ENCODE peak calls at places on chromosome 4, in ten cellular contexts. D is upper lobe of right lung, M is A673, L is hepatocyte, W is heart left ventricle, B is Peyer's patch, G is pancreas, C is GM23338, S is HCT116, R is A549. V is an unnamed sample.

GRCh38 chr4:11700751-11701226 is 272.1 kb upstream of the HS3ST1 start:
- DNase-seq in C (no peak), R (no peak), W (no peak), M (no peak), B (no peak), L (no peak), D (no peak), G (no peak), S (peak; percentile 48), V (no peak)

GRCh38 chr4:158209825-158210807 is at the start of gene TMEM144:
- DNase-seq in B (peak; percentile 95), D (peak; percentile 96), L (peak; percentile 96), W (peak; percentile 96), G (peak; percentile 92), R (peak; percentile 89), C (peak; percentile 92), M (peak; percentile 95), S (peak; percentile 89), V (peak; percentile 45)

GRCh38 chr4:83251074-83251835 is 33.3 kb downstream of the COQ2 start:
- DNase-seq in M (no peak), R (no peak), L (no peak), B (no peak), C (no peak), S (no peak), G (no peak), D (no peak), W (no peak), V (no peak)

GRCh38 chr4:98745372-98745771 is 87.0 kb upstream of the TSPAN5 start:
- DNase-seq in G (no peak), C (peak; percentile 56), S (no peak), W (no peak), B (no peak), R (peak; percentile 30), M (peak; percentile 46), L (no peak), D (no peak), V (no peak)

GRCh38 chr4:145808021-145808650 is 128.2 kb downstream of the C4orf51 start:
- DNase-seq in L (peak; percentile 70), B (no peak), M (peak; percentile 87), S (peak; percentile 96), C (peak; percentile 55), W (no peak), G (no peak), R (peak; percentile 87), D (no peak), V (peak; percentile 35)

GRCh38 chr4:98338761-98339438 is 77.7 kb downstream of the RAP1GDS1 start:
- DNase-seq in B (no peak), L (no peak), D (no peak), S (no peak), G (no peak), M (no peak), R (no peak), W (no peak), C (peak; percentile 46), V (no peak)

GRCh38 chr4:128244379-128244778 is 43.2 kb downstream of the PGRMC2 start:
- DNase-seq in W (no peak), B (no peak), C (no peak), G (no peak), L (no peak), M (no peak), R (no peak), S (no peak), D (no peak), V (no peak)

GRCh38 chr4:141786921-141787320 is 150.5 kb downstream of the IL15 start:
- DNase-seq in G (no peak), R (no peak), W (no peak), D (no peak), S (no peak), C (no peak), B (no peak), L (no peak), M (no peak), V (no peak)

GRCh38 chr4:143375326-143376073 is 38.8 kb downstream of the GAB1 start:
- DNase-seq in L (no peak), D (no peak), S (peak; percentile 6), G (no peak), W (peak; percentile 50), R (peak; percentile 12), M (peak; percentile 82), B (no peak), C (peak; percentile 65), V (peak; percentile 24)

GRCh38 chr4:143377635-143378099 is 41.0 kb downstream of the GAB1 start:
- DNase-seq in R (no peak), L (no peak), S (no peak), C (no peak), M (no peak), D (no peak), B (no peak), G (no peak), W (no peak), V (no peak)

GRCh38 chr4:143372093-143372915 is 35.6 kb downstream of the GAB1 start:
- DNase-seq in W (no peak), G (no peak), C (no peak), S (no peak), B (no peak), M (no peak), L (no peak), R (no peak), D (no peak), V (no peak)

GRCh38 chr4:143369556-143369955 is 32.9 kb downstream of the GAB1 start:
- DNase-seq in D (no peak), M (no peak), L (no peak), S (no peak), R (no peak), W (no peak), B (no peak), C (no peak), G (no peak), V (no peak)

GRCh38 chr4:143374771-143375170 is 38.1 kb downstream of the GAB1 start:
- DNase-seq in L (no peak), G (no peak), B (no peak), W (no peak), M (no peak), D (no peak), R (no peak), S (no peak), C (no peak), V (no peak)
- H3K27ac ChIP-seq in L (no peak overlapping the region), G (no peak overlapping the region), B (no peak overlapping the region), W (no peak overlapping the region), M (no peak overlapping the region), D (no peak overlapping the region), R (no peak overlapping the region), S (no peak overlapping the region), C (no peak overlapping the region), V (no peak overlapping the region)

GRCh38 chr4:133152330-133152791 is 3.3 kb downstream of the PCDH10 start:
- DNase-seq in W (no peak), R (no peak), C (peak; percentile 29), D (no peak), B (no peak), L (no peak), S (no peak), G (no peak), M (no peak), V (no peak)

GRCh38 chr4:133152801-133153526 is 3.9 kb downstream of the PCDH10 start:
- DNase-seq in M (peak; percentile 51), C (peak; percentile 8), W (no peak), B (no peak), G (no peak), R (no peak), D (no peak), S (no peak), L (peak; percentile 23), V (no peak)

GRCh38 chr4:133156096-133156495 is 7.0 kb downstream of the PCDH10 start:
- DNase-seq in S (no peak), M (peak; percentile 76), B (no peak), D (no peak), R (no peak), W (no peak), L (no peak), C (no peak), G (no peak), V (no peak)

GRCh38 chr4:133156556-133156955 is 7.5 kb downstream of the PCDH10 start:
- DNase-seq in C (no peak), B (no peak), W (no peak), D (no peak), R (no peak), S (no peak), G (no peak), M (no peak), L (no peak), V (no peak)

GRCh38 chr4:133154725-133155124 is 5.6 kb downstream of the PCDH10 start:
- DNase-seq in L (peak; percentile 57), M (peak; percentile 71), S (peak; percentile 23), B (no peak), D (no peak), C (peak; percentile 43), G (no peak), R (peak; percentile 31), W (no peak), V (peak; percentile 15)
- TF ChIP-seq CTCF in L (peak; percentile 78), M (peak; percentile 81), S (peak; percentile 23), B (no peak), D (peak; percentile 47), C (peak; percentile 84), G (no peak), R (peak; percentile 45), W (no peak), V (peak; percentile 56)

GRCh38 chr4:87053064-87053693 is 118.4 kb downstream of the AFF1 start:
- DNase-seq in B (no peak), D (no peak), M (no peak), L (no peak), R (no peak), G (no peak), C (no peak), S (no peak), W (no peak), V (no peak)

GRCh38 chr4:87055340-87055739 is 120.5 kb downstream of the AFF1 start:
- DNase-seq in D (no peak), S (no peak), L (no peak), C (no peak), B (no peak), M (no peak), G (no peak), W (no peak), R (no peak), V (no peak)

GRCh38 chr4:87056884-87057283 is 122.1 kb downstream of the AFF1 start:
- DNase-seq in R (no peak), C (no peak), W (no peak), S (no peak), B (no peak), L (peak; percentile 18), G (no peak), D (no peak), M (no peak), V (no peak)

GRCh38 chr4:87053802-87054767 is 119.3 kb downstream of the AFF1 start:
- DNase-seq in G (no peak), M (no peak), L (no peak), R (no peak), C (no peak), W (no peak), B (no peak), S (no peak), D (no peak), V (no peak)

DNA sequence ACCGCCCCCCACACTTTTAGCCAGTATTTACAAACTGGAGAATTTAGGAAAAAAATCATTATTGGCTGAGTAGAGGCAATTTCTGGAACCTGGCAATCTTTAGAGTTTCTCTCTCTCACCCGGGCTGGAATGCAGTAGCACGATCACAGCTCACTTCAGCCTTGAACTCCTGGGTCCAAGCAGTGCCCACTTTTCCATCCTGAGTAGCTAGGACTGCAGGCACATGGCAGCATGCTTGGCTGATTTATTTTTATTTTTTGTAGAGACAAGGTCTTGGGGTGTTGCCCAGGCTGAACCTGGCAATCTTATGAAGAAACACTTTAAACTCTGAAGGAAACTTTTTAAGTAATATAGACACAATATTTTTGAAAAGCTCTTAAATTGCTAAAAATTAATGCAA is 120.1 kb downstream of the AFF1 start:
- DNase-seq in B (no peak), L (no peak), S (no peak), G (no peak), M (no peak), R (no peak), D (no peak), C (no peak), W (no peak), V (no peak)
- H3K4me1 ChIP-seq in B (peaks cover 18% of the 10 kb centered on the region), L (peaks cover 37% of the 10 kb centered on the region), S (peaks cover 21% of the 10 kb centered on the region), G (peaks cover 65% of the 10 kb centered on the region), M (peaks cover 18% of the 10 kb centered on the region), R (peaks cover 20% of the 10 kb centered on the region), D (peaks cover 57% of the 10 kb centered on the region), C (peaks cover 48% of the 10 kb centered on the region), W (peaks cover 39% of the 10 kb centered on the region), V (no peaks in the 10 kb centered on the region)

GRCh38 chr4:153579872-153580271 is 104.2 kb upstream of the TLR2 start:
- DNase-seq in M (no peak), L (no peak), G (no peak), W (no peak), C (no peak), B (no peak), D (no peak), R (no peak), S (no peak), V (no peak)
- H3K27ac ChIP-seq in M (no peak overlapping the region), L (no peak overlapping the region), G (no peak overlapping the region), W (no peak overlapping the region), C (no peak overlapping the region), B (no peak overlapping the region), D (no peak overlapping the region), R (no peak overlapping the region), S (no peak overlapping the region), V (no peak overlapping the region)